ENCODE peak calls at places on chromosome 1, in six cellular contexts. One of them, this sample, is unnamed.

GRCh38 chr1:161200992-161201827 is 957 bp upstream of the NDUFS2 start:
- DNase-seq in esophagus squamous epithelium: no peak
- DNase-seq in activated CD8-positive, alpha-beta memory T cell treated with anti-CD3 and anti-CD28 coated beads, Interleukin-2, amount 50 U/mL, for 4 hours: no peak
- DNase-seq in NCI-H1105 treated with DMSO at 0.1 percent for 48 hours: no peak
- DNase-seq in lower leg skin: peak
- DNase-seq in substantia nigra: peak
- DNase-seq in this sample: no peak

GRCh38 chr1:111620412-111620971 is 903 bp downstream of the RAP1A start:
- DNase-seq in activated CD8-positive, alpha-beta memory T cell treated with anti-CD3 and anti-CD28 coated beads, Interleukin-2, amount 50 U/mL, for 4 hours: no peak
- DNase-seq in NCI-H1105 treated with DMSO at 0.1 percent for 48 hours: peak
- DNase-seq in lower leg skin: no peak
- DNase-seq in substantia nigra: no peak
- DNase-seq in esophagus squamous epithelium: no peak
- DNase-seq in this sample: no peak

GRCh38 chr1:204806943-204807624 is 63.6 kb upstream of the NFASC start:
- DNase-seq in lower leg skin: peak
- DNase-seq in NCI-H1105 treated with DMSO at 0.1 percent for 48 hours: peak
- DNase-seq in activated CD8-positive, alpha-beta memory T cell treated with anti-CD3 and anti-CD28 coated beads, Interleukin-2, amount 50 U/mL, for 4 hours: peak
- DNase-seq in esophagus squamous epithelium: peak
- DNase-seq in substantia nigra: peak
- DNase-seq in this sample: peak

GRCh38 chr1:227318003-227318851 is at the start of gene CDC42BPA:
- DNase-seq in substantia nigra: peak
- DNase-seq in lower leg skin: peak
- DNase-seq in esophagus squamous epithelium: peak
- DNase-seq in activated CD8-positive, alpha-beta memory T cell treated with anti-CD3 and anti-CD28 coated beads, Interleukin-2, amount 50 U/mL, for 4 hours: peak
- DNase-seq in NCI-H1105 treated with DMSO at 0.1 percent for 48 hours: peak
- DNase-seq in this sample: peak

GRCh38 chr1:76727520-76727919 is 139.8 kb upstream of the ST6GALNAC5 start:
- DNase-seq in esophagus squamous epithelium: no peak
- DNase-seq in lower leg skin: no peak
- DNase-seq in substantia nigra: no peak
- DNase-seq in activated CD8-positive, alpha-beta memory T cell treated with anti-CD3 and anti-CD28 coated beads, Interleukin-2, amount 50 U/mL, for 4 hours: no peak
- DNase-seq in NCI-H1105 treated with DMSO at 0.1 percent for 48 hours: no peak
- DNase-seq in this sample: no peak

GRCh38 chr1:160797861-160798273 is 1.9 kb downstream of the LY9 start:
- DNase-seq in substantia nigra: no peak
- DNase-seq in activated CD8-positive, alpha-beta memory T cell treated with anti-CD3 and anti-CD28 coated beads, Interleukin-2, amount 50 U/mL, for 4 hours: peak
- DNase-seq in NCI-H1105 treated with DMSO at 0.1 percent for 48 hours: no peak
- DNase-seq in lower leg skin: no peak
- DNase-seq in esophagus squamous epithelium: no peak
- DNase-seq in this sample: no peak

GRCh38 chr1:34656706-34657105 is 98.1 kb upstream of the GJB5 start:
- DNase-seq in esophagus squamous epithelium: no peak
- DNase-seq in lower leg skin: no peak
- DNase-seq in NCI-H1105 treated with DMSO at 0.1 percent for 48 hours: no peak
- DNase-seq in activated CD8-positive, alpha-beta memory T cell treated with anti-CD3 and anti-CD28 coated beads, Interleukin-2, amount 50 U/mL, for 4 hours: no peak
- DNase-seq in substantia nigra: no peak
- DNase-seq in this sample: no peak

GRCh38 chr1:207983044-207983443 is 72.1 kb upstream of the CD34 start:
- DNase-seq in activated CD8-positive, alpha-beta memory T cell treated with anti-CD3 and anti-CD28 coated beads, Interleukin-2, amount 50 U/mL, for 4 hours: no peak
- DNase-seq in substantia nigra: no peak
- DNase-seq in lower leg skin: no peak
- DNase-seq in NCI-H1105 treated with DMSO at 0.1 percent for 48 hours: no peak
- DNase-seq in esophagus squamous epithelium: no peak
- DNase-seq in this sample: no peak

GRCh38 chr1:183239220-183239742 is 53.2 kb downstream of the LAMC2 start:
- DNase-seq in activated CD8-positive, alpha-beta memory T cell treated with anti-CD3 and anti-CD28 coated beads, Interleukin-2, amount 50 U/mL, for 4 hours: no peak
- DNase-seq in substantia nigra: no peak
- DNase-seq in lower leg skin: no peak
- DNase-seq in NCI-H1105 treated with DMSO at 0.1 percent for 48 hours: no peak
- DNase-seq in esophagus squamous epithelium: no peak
- DNase-seq in this sample: no peak

GRCh38 chr1:41795205-41795762 is 123.4 kb downstream of the HIVEP3 start:
- DNase-seq in substantia nigra: no peak
- DNase-seq in lower leg skin: no peak
- DNase-seq in esophagus squamous epithelium: no peak
- DNase-seq in activated CD8-positive, alpha-beta memory T cell treated with anti-CD3 and anti-CD28 coated beads, Interleukin-2, amount 50 U/mL, for 4 hours: no peak
- DNase-seq in NCI-H1105 treated with DMSO at 0.1 percent for 48 hours: no peak
- DNase-seq in this sample: no peak

GRCh38 chr1:91596474-91596873 is 95.8 kb downstream of the CDC7 start:
- DNase-seq in esophagus squamous epithelium: no peak
- DNase-seq in activated CD8-positive, alpha-beta memory T cell treated with anti-CD3 and anti-CD28 coated beads, Interleukin-2, amount 50 U/mL, for 4 hours: no peak
- DNase-seq in NCI-H1105 treated with DMSO at 0.1 percent for 48 hours: no peak
- DNase-seq in lower leg skin: peak
- DNase-seq in substantia nigra: no peak
- DNase-seq in this sample: no peak

GRCh38 chr1:56577859-56578663 is 1.3 kb downstream of the PLPP3 start:
- DNase-seq in substantia nigra: no peak
- DNase-seq in lower leg skin: no peak
- DNase-seq in esophagus squamous epithelium: peak
- DNase-seq in NCI-H1105 treated with DMSO at 0.1 percent for 48 hours: peak
- DNase-seq in activated CD8-positive, alpha-beta memory T cell treated with anti-CD3 and anti-CD28 coated beads, Interleukin-2, amount 50 U/mL, for 4 hours: no peak
- DNase-seq in this sample: peak

GRCh38 chr1:93904228-93904627 is 5.0 kb downstream of the GCLM start:
- DNase-seq in NCI-H1105 treated with DMSO at 0.1 percent for 48 hours: no peak
- DNase-seq in substantia nigra: no peak
- DNase-seq in activated CD8-positive, alpha-beta memory T cell treated with anti-CD3 and anti-CD28 coated beads, Interleukin-2, amount 50 U/mL, for 4 hours: no peak
- DNase-seq in lower leg skin: no peak
- DNase-seq in esophagus squamous epithelium: no peak
- DNase-seq in this sample: no peak

GRCh38 chr1:238675241-238675640 is 711.1 kb upstream of the CHRM3 start:
- DNase-seq in lower leg skin: no peak
- DNase-seq in esophagus squamous epithelium: no peak
- DNase-seq in substantia nigra: no peak
- DNase-seq in activated CD8-positive, alpha-beta memory T cell treated with anti-CD3 and anti-CD28 coated beads, Interleukin-2, amount 50 U/mL, for 4 hours: no peak
- DNase-seq in NCI-H1105 treated with DMSO at 0.1 percent for 48 hours: no peak
- DNase-seq in this sample: no peak

GRCh38 chr1:108801101-108801500 is 54.6 kb downstream of the STXBP3 start:
- DNase-seq in esophagus squamous epithelium: no peak
- DNase-seq in lower leg skin: no peak
- DNase-seq in NCI-H1105 treated with DMSO at 0.1 percent for 48 hours: no peak
- DNase-seq in activated CD8-positive, alpha-beta memory T cell treated with anti-CD3 and anti-CD28 coated beads, Interleukin-2, amount 50 U/mL, for 4 hours: no peak
- DNase-seq in substantia nigra: no peak
- DNase-seq in this sample: no peak

GRCh38 chr1:165882168-165882837 is 54.9 kb downstream of the UCK2 start:
- DNase-seq in activated CD8-positive, alpha-beta memory T cell treated with anti-CD3 and anti-CD28 coated beads, Interleukin-2, amount 50 U/mL, for 4 hours: no peak
- DNase-seq in lower leg skin: no peak
- DNase-seq in NCI-H1105 treated with DMSO at 0.1 percent for 48 hours: no peak
- DNase-seq in substantia nigra: no peak
- DNase-seq in esophagus squamous epithelium: no peak
- DNase-seq in this sample: peak

GRCh38 chr1:26571381-26571780 is 41.8 kb downstream of the RPS6KA1 start:
- DNase-seq in lower leg skin: no peak
- DNase-seq in NCI-H1105 treated with DMSO at 0.1 percent for 48 hours: no peak
- DNase-seq in activated CD8-positive, alpha-beta memory T cell treated with anti-CD3 and anti-CD28 coated beads, Interleukin-2, amount 50 U/mL, for 4 hours: no peak
- DNase-seq in substantia nigra: no peak
- DNase-seq in esophagus squamous epithelium: no peak
- DNase-seq in this sample: no peak

GRCh38 chr1:95118019-95118499 is 904 bp downstream of the TLCD4 start:
- DNase-seq in NCI-H1105 treated with DMSO at 0.1 percent for 48 hours: peak
- DNase-seq in substantia nigra: no peak
- DNase-seq in activated CD8-positive, alpha-beta memory T cell treated with anti-CD3 and anti-CD28 coated beads, Interleukin-2, amount 50 U/mL, for 4 hours: peak
- DNase-seq in lower leg skin: no peak
- DNase-seq in esophagus squamous epithelium: no peak
- DNase-seq in this sample: peak

GRCh38 chr1:160007577-160008200 is 24.1 kb downstream of the PIGM start:
- DNase-seq in lower leg skin: no peak
- DNase-seq in esophagus squamous epithelium: no peak
- DNase-seq in NCI-H1105 treated with DMSO at 0.1 percent for 48 hours: peak
- DNase-seq in substantia nigra: no peak
- DNase-seq in activated CD8-positive, alpha-beta memory T cell treated with anti-CD3 and anti-CD28 coated beads, Interleukin-2, amount 50 U/mL, for 4 hours: no peak
- DNase-seq in this sample: peak

GRCh38 chr1:239244084-239244483 is 142.3 kb upstream of the CHRM3 start:
- DNase-seq in esophagus squamous epithelium: no peak
- DNase-seq in activated CD8-positive, alpha-beta memory T cell treated with anti-CD3 and anti-CD28 coated beads, Interleukin-2, amount 50 U/mL, for 4 hours: no peak
- DNase-seq in NCI-H1105 treated with DMSO at 0.1 percent for 48 hours: no peak
- DNase-seq in substantia nigra: no peak
- DNase-seq in lower leg skin: no peak
- DNase-seq in this sample: no peak

GRCh38 chr1:93776728-93777127 is 95.1 kb upstream of the BCAR3 start:
- DNase-seq in activated CD8-positive, alpha-beta memory T cell treated with anti-CD3 and anti-CD28 coated beads, Interleukin-2, amount 50 U/mL, for 4 hours: no peak
- DNase-seq in esophagus squamous epithelium: no peak
- DNase-seq in lower leg skin: no peak
- DNase-seq in substantia nigra: no peak
- DNase-seq in NCI-H1105 treated with DMSO at 0.1 percent for 48 hours: no peak
- DNase-seq in this sample: no peak

GRCh38 chr1:211892577-211892976 is 62.0 kb upstream of the LPGAT1 start:
- DNase-seq in esophagus squamous epithelium: no peak
- DNase-seq in lower leg skin: no peak
- DNase-seq in NCI-H1105 treated with DMSO at 0.1 percent for 48 hours: no peak
- DNase-seq in substantia nigra: no peak
- DNase-seq in activated CD8-positive, alpha-beta memory T cell treated with anti-CD3 and anti-CD28 coated beads, Interleukin-2, amount 50 U/mL, for 4 hours: no peak
- DNase-seq in this sample: no peak

GRCh38 chr1:197208945-197209344 is 59.1 kb upstream of the CRB1 start:
- DNase-seq in NCI-H1105 treated with DMSO at 0.1 percent for 48 hours: no peak
- DNase-seq in substantia nigra: no peak
- DNase-seq in lower leg skin: no peak
- DNase-seq in esophagus squamous epithelium: no peak
- DNase-seq in activated CD8-positive, alpha-beta memory T cell treated with anti-CD3 and anti-CD28 coated beads, Interleukin-2, amount 50 U/mL, for 4 hours: no peak
- DNase-seq in this sample: no peak

GRCh38 chr1:218851601-218852000 is 322.1 kb upstream of the LYPLAL1 start:
- DNase-seq in NCI-H1105 treated with DMSO at 0.1 percent for 48 hours: no peak
- DNase-seq in lower leg skin: no peak
- DNase-seq in esophagus squamous epithelium: no peak
- DNase-seq in substantia nigra: no peak
- DNase-seq in activated CD8-positive, alpha-beta memory T cell treated with anti-CD3 and anti-CD28 coated beads, Interleukin-2, amount 50 U/mL, for 4 hours: no peak
- DNase-seq in this sample: no peak

GRCh38 chr1:234292006-234292405 is 81.2 kb upstream of the COA6 start:
- DNase-seq in lower leg skin: no peak
- DNase-seq in activated CD8-positive, alpha-beta memory T cell treated with anti-CD3 and anti-CD28 coated beads, Interleukin-2, amount 50 U/mL, for 4 hours: no peak
- DNase-seq in esophagus squamous epithelium: no peak
- DNase-seq in substantia nigra: no peak
- DNase-seq in NCI-H1105 treated with DMSO at 0.1 percent for 48 hours: no peak
- DNase-seq in this sample: no peak

GRCh38 chr1:44723064-44723463 is 7.9 kb downstream of the RNU5D-1 start:
- DNase-seq in esophagus squamous epithelium: no peak
- DNase-seq in NCI-H1105 treated with DMSO at 0.1 percent for 48 hours: no peak
- DNase-seq in substantia nigra: no peak
- DNase-seq in activated CD8-positive, alpha-beta memory T cell treated with anti-CD3 and anti-CD28 coated beads, Interleukin-2, amount 50 U/mL, for 4 hours: no peak
- DNase-seq in lower leg skin: no peak
- DNase-seq in this sample: no peak

GRCh38 chr1:63143482-63143881 is 178.9 kb upstream of the FOXD3 start:
- DNase-seq in substantia nigra: no peak
- DNase-seq in NCI-H1105 treated with DMSO at 0.1 percent for 48 hours: no peak
- DNase-seq in esophagus squamous epithelium: no peak
- DNase-seq in activated CD8-positive, alpha-beta memory T cell treated with anti-CD3 and anti-CD28 coated beads, Interleukin-2, amount 50 U/mL, for 4 hours: no peak
- DNase-seq in lower leg skin: no peak
- DNase-seq in this sample: no peak

GRCh38 chr1:15090373-15090772 is 63.2 kb upstream of the TMEM51 start:
- DNase-seq in activated CD8-positive, alpha-beta memory T cell treated with anti-CD3 and anti-CD28 coated beads, Interleukin-2, amount 50 U/mL, for 4 hours: no peak
- DNase-seq in substantia nigra: no peak
- DNase-seq in NCI-H1105 treated with DMSO at 0.1 percent for 48 hours: peak
- DNase-seq in lower leg skin: no peak
- DNase-seq in esophagus squamous epithelium: no peak
- DNase-seq in this sample: peak

GRCh38 chr1:21068937-21069336 is 107.8 kb downstream of the EIF4G3 start:
- DNase-seq in lower leg skin: no peak
- DNase-seq in esophagus squamous epithelium: no peak
- DNase-seq in activated CD8-positive, alpha-beta memory T cell treated with anti-CD3 and anti-CD28 coated beads, Interleukin-2, amount 50 U/mL, for 4 hours: no peak
- DNase-seq in substantia nigra: no peak
- DNase-seq in NCI-H1105 treated with DMSO at 0.1 percent for 48 hours: no peak
- DNase-seq in this sample: no peak

GRCh38 chr1:243580072-243580471 is 270.0 kb downstream of the AKT3 start:
- DNase-seq in substantia nigra: no peak
- DNase-seq in esophagus squamous epithelium: no peak
- DNase-seq in activated CD8-positive, alpha-beta memory T cell treated with anti-CD3 and anti-CD28 coated beads, Interleukin-2, amount 50 U/mL, for 4 hours: no peak
- DNase-seq in lower leg skin: no peak
- DNase-seq in NCI-H1105 treated with DMSO at 0.1 percent for 48 hours: no peak
- DNase-seq in this sample: no peak

GRCh38 chr1:3975903-3976630 is 76.0 kb upstream of the C1orf174 start:
- DNase-seq in substantia nigra: no peak
- DNase-seq in esophagus squamous epithelium: no peak
- DNase-seq in lower leg skin: no peak
- DNase-seq in activated CD8-positive, alpha-beta memory T cell treated with anti-CD3 and anti-CD28 coated beads, Interleukin-2, amount 50 U/mL, for 4 hours: no peak
- DNase-seq in NCI-H1105 treated with DMSO at 0.1 percent for 48 hours: no peak
- DNase-seq in this sample: no peak

GRCh38 chr1:74673351-74674111 is at the start of gene ERICH3:
- DNase-seq in substantia nigra: no peak
- DNase-seq in NCI-H1105 treated with DMSO at 0.1 percent for 48 hours: peak
- DNase-seq in esophagus squamous epithelium: no peak
- DNase-seq in lower leg skin: no peak
- DNase-seq in activated CD8-positive, alpha-beta memory T cell treated with anti-CD3 and anti-CD28 coated beads, Interleukin-2, amount 50 U/mL, for 4 hours: no peak
- DNase-seq in this sample: peak

GRCh38 chr1:12305377-12305776 is 75.5 kb downstream of the VPS13D start:
- DNase-seq in NCI-H1105 treated with DMSO at 0.1 percent for 48 hours: no peak
- DNase-seq in lower leg skin: no peak
- DNase-seq in activated CD8-positive, alpha-beta memory T cell treated with anti-CD3 and anti-CD28 coated beads, Interleukin-2, amount 50 U/mL, for 4 hours: no peak
- DNase-seq in esophagus squamous epithelium: no peak
- DNase-seq in substantia nigra: no peak
- DNase-seq in this sample: no peak

GRCh38 chr1:157496121-157496526 is 56.2 kb downstream of the FCRL5 start:
- DNase-seq in lower leg skin: no peak
- DNase-seq in esophagus squamous epithelium: no peak
- DNase-seq in substantia nigra: no peak
- DNase-seq in NCI-H1105 treated with DMSO at 0.1 percent for 48 hours: peak
- DNase-seq in activated CD8-positive, alpha-beta memory T cell treated with anti-CD3 and anti-CD28 coated beads, Interleukin-2, amount 50 U/mL, for 4 hours: peak
- DNase-seq in this sample: peak

GRCh38 chr1:7230121-7230895 is 445.1 kb downstream of the CAMTA1 start:
- DNase-seq in lower leg skin: peak
- DNase-seq in esophagus squamous epithelium: no peak
- DNase-seq in activated CD8-positive, alpha-beta memory T cell treated with anti-CD3 and anti-CD28 coated beads, Interleukin-2, amount 50 U/mL, for 4 hours: no peak
- DNase-seq in NCI-H1105 treated with DMSO at 0.1 percent for 48 hours: no peak
- DNase-seq in substantia nigra: no peak
- DNase-seq in this sample: no peak

GRCh38 chr1:65075123-65075976 is 72.7 kb upstream of the AK4 start:
- DNase-seq in lower leg skin: peak
- DNase-seq in esophagus squamous epithelium: no peak
- DNase-seq in substantia nigra: peak
- DNase-seq in activated CD8-positive, alpha-beta memory T cell treated with anti-CD3 and anti-CD28 coated beads, Interleukin-2, amount 50 U/mL, for 4 hours: peak
- DNase-seq in NCI-H1105 treated with DMSO at 0.1 percent for 48 hours: peak
- DNase-seq in this sample: peak

GRCh38 chr1:3026581-3027511 is 5.6 kb downstream of the ACTRT2 start:
- DNase-seq in esophagus squamous epithelium: no peak
- DNase-seq in substantia nigra: no peak
- DNase-seq in activated CD8-positive, alpha-beta memory T cell treated with anti-CD3 and anti-CD28 coated beads, Interleukin-2, amount 50 U/mL, for 4 hours: no peak
- DNase-seq in lower leg skin: no peak
- DNase-seq in NCI-H1105 treated with DMSO at 0.1 percent for 48 hours: no peak
- DNase-seq in this sample: no peak

GRCh38 chr1:178371999-178372398 is 124.8 kb downstream of the CLEC20A start:
- DNase-seq in NCI-H1105 treated with DMSO at 0.1 percent for 48 hours: no peak
- DNase-seq in activated CD8-positive, alpha-beta memory T cell treated with anti-CD3 and anti-CD28 coated beads, Interleukin-2, amount 50 U/mL, for 4 hours: no peak
- DNase-seq in lower leg skin: no peak
- DNase-seq in esophagus squamous epithelium: no peak
- DNase-seq in substantia nigra: no peak
- DNase-seq in this sample: no peak

GRCh38 chr1:201025571-201026002 is 2.1 kb upstream of the KIF21B start:
- DNase-seq in esophagus squamous epithelium: no peak
- DNase-seq in lower leg skin: no peak
- DNase-seq in substantia nigra: no peak
- DNase-seq in NCI-H1105 treated with DMSO at 0.1 percent for 48 hours: no peak
- DNase-seq in activated CD8-positive, alpha-beta memory T cell treated with anti-CD3 and anti-CD28 coated beads, Interleukin-2, amount 50 U/mL, for 4 hours: no peak
- DNase-seq in this sample: no peak